ENCODE peak calls at places on chromosomes 5 and 9, in nine cellular contexts. W, U, T, X, H, J, Z, Y and N are unnamed samples.

GRCh38 chr5:64210866-64211265 is 45.2 kb downstream of the RNF180 start:
- DNase-seq in X (no peak), U (no peak), Z (peak; percentile 57), H (no peak), J (peak; percentile 9), W (no peak), Y (no peak), T (no peak), N (no peak)

GRCh38 chr5:175461370-175461769 is 17.0 kb upstream of the SFXN1 start:
- DNase-seq in T (no peak), Z (no peak), J (no peak), Y (no peak), U (no peak), H (no peak), W (no peak), X (no peak), N (no peak)

GRCh38 chr5:107570805-107571531 is 99.8 kb downstream of the EFNA5 start:
- DNase-seq in U (peak; percentile 29), X (peak; percentile 55), Y (no peak), J (no peak), W (no peak), H (no peak), Z (peak; percentile 55), T (peak; percentile 94), N (no peak)

GRCh38 chr5:83475540-83476469 is 4.3 kb downstream of the VCAN start:
- DNase-seq in U (no peak), T (no peak), W (no peak), Y (no peak), H (no peak), J (no peak), Z (peak; percentile 65), X (no peak), N (no peak)

GRCh38 chr5:35443803-35444595 is 173.7 kb upstream of the SPEF2 start:
- DNase-seq in Y (no peak), H (no peak), Z (no peak), J (no peak), U (no peak), T (no peak), W (no peak), X (peak; percentile 14), N (no peak)

GRCh38 chr5:162068412-162068811 is 839 bp downstream of the GABRG2 start:
- DNase-seq in Y (no peak), J (peak; percentile 76), U (peak; percentile 22), W (no peak), Z (peak; percentile 97), T (no peak), H (no peak), X (no peak), N (peak; percentile 50)

GRCh38 chr9:86983260-86984255 is 36.3 kb upstream of the GAS1 start:
- DNase-seq in Y (no peak), H (no peak), X (no peak), U (no peak), W (peak; percentile 79), J (no peak), Z (no peak), T (no peak), N (no peak)

GRCh38 chr5:10628601-10629000 is 64.7 kb downstream of the ANKRD33B start:
- DNase-seq in H (peak; percentile 30), Y (no peak), U (no peak), Z (no peak), T (no peak), X (no peak), J (no peak), W (no peak), N (no peak)

GRCh38 chr5:132237141-132237540 is 9.5 kb upstream of the P4HA2 start:
- DNase-seq in J (no peak), X (peak; percentile 3), Z (no peak), Y (peak; percentile 27), U (peak; percentile 10), W (no peak), T (no peak), H (peak; percentile 40), N (no peak)

GRCh38 chr9:71765693-71766092 is 2.6 kb downstream of the CEMIP2 start:
- DNase-seq in W (no peak), J (no peak), T (no peak), U (no peak), H (no peak), Z (no peak), Y (no peak), X (no peak), N (no peak)

GRCh38 chr9:134341306-134341705 is 15.1 kb downstream of the RXRA start:
- DNase-seq in X (peak; percentile 86), Y (peak; percentile 90), Z (no peak), J (no peak), H (no peak), W (no peak), U (peak; percentile 78), T (no peak), N (no peak)

GRCh38 chr9:19533373-19533772 is 124.6 kb downstream of the ACER2 start:
- DNase-seq in U (no peak), T (no peak), W (no peak), Z (no peak), X (no peak), J (no peak), Y (no peak), H (no peak), N (no peak)

GRCh38 chr5:157045601-157046000 is 13.3 kb downstream of the HAVCR1 start:
- DNase-seq in W (no peak), Y (no peak), X (no peak), J (no peak), H (no peak), U (no peak), T (no peak), Z (no peak), N (no peak)

GRCh38 chr9:135136991-135137390 is 49.5 kb downstream of the OLFM1 start:
- DNase-seq in H (no peak), U (no peak), X (no peak), T (no peak), Z (no peak), Y (no peak), J (no peak), W (no peak), N (no peak)

GRCh38 chr9:134604834-134605233 is 36.8 kb upstream of the COL5A1 start:
- DNase-seq in H (no peak), X (no peak), J (no peak), W (no peak), T (no peak), Y (no peak), Z (no peak), U (peak; percentile 12), N (peak; percentile 11)

GRCh38 chr9:133130721-133131244 is 9.7 kb upstream of the RALGDS start:
- DNase-seq in Z (no peak), T (no peak), W (no peak), U (no peak), X (peak; percentile 61), J (no peak), H (no peak), Y (peak; percentile 91), N (no peak)

GRCh38 chr5:141573489-141574121 is 45.2 kb downstream of the DIAPH1 start:
- DNase-seq in W (no peak), J (no peak), X (no peak), T (no peak), Y (no peak), H (no peak), U (no peak), Z (peak; percentile 45), N (no peak)
- TF ChIP-seq POLR2AphosphoS5 in W (no peak), J (no peak), X (no peak), T (no peak), Y (no peak), H (no peak), U (no peak), Z (no peak), N (no peak)

GRCh38 chr5:7849531-7850240 is 1.2 kb downstream of the CFAP90 start:
- DNase-seq in T (no peak), W (peak; percentile 44), H (no peak), Y (no peak), Z (peak; percentile 79), U (no peak), J (no peak), X (no peak), N (no peak)
- H3K4me3 ChIP-seq in T (no peak overlapping the region), W (peak overlapping the region; percentile 37), H (peak overlapping the region; percentile 13), Y (peak overlapping the region; percentile 43), Z (peak overlapping the region; percentile 76), U (peak overlapping the region; percentile 65), J (peak overlapping the region; percentile 61), X (peak overlapping the region; percentile 36), N (peak overlapping the region; percentile 64)

GRCh38 chr5:537098-537497 is 12.8 kb upstream of the SLC9A3 start:
- DNase-seq in J (no peak), H (no peak), X (no peak), Y (peak; percentile 51), Z (no peak), U (no peak), T (no peak), W (no peak), N (no peak)
- TF ChIP-seq POLR2AphosphoS5 in J (no peak), H (no peak), X (no peak), Y (no peak), Z (no peak), U (no peak), T (no peak), W (no peak), N (no peak)

GRCh38 chr5:151082274-151082902 is 1.6 kb upstream of the TNIP1 start:
- DNase-seq in H (no peak), T (no peak), U (no peak), J (no peak), W (no peak), Y (peak; percentile 59), Z (peak; percentile 85), X (peak; percentile 73), N (no peak)
- H3K4me3 ChIP-seq in H (no peak overlapping the region), T (peak overlapping the region; percentile 89), U (peak overlapping the region; percentile 85), J (no peak overlapping the region), W (no peak overlapping the region), Y (peak overlapping the region; percentile 95), Z (peak overlapping the region; percentile 77), X (no peak overlapping the region), N (no peak overlapping the region)